ENCODE peak calls at places on chromosomes 1 and 21, in five cellular contexts. K is PC-9; H is foreskin fibroblast; U is cardiac fibroblast; Z is CD4-positive, alpha-beta T cell. D is an unnamed sample.

GRCh38 chr1:185788386-185788785 is 54.2 kb downstream of the HMCN1 start:
- DNase-seq in H (no peak), Z (no peak), K (no peak), U (no peak), D (no peak)

GRCh38 chr1:167516404-167517388 is 1.6 kb downstream of the CD247 start:
- DNase-seq in U (no peak), K (no peak), Z (peak), H (no peak), D (no peak)

GRCh38 chr1:59272507-59272906 is 24.4 kb upstream of the FGGY start:
- DNase-seq in Z (no peak), K (no peak), U (peak), H (peak), D (no peak)

GRCh38 chr1:53512807-53513755 is 53.9 kb downstream of the DMRTB1 start:
- DNase-seq in H (no peak), U (no peak), Z (no peak), K (no peak), D (no peak)

GRCh38 chr1:42748021-42748420 is 8.0 kb upstream of the CLDN19 start:
- DNase-seq in Z (no peak), U (no peak), K (no peak), H (no peak), D (no peak)

GRCh38 chr1:1315435-1315901 is 7.1 kb downstream of the PUSL1 start:
- DNase-seq in U (no peak), Z (no peak), H (no peak), K (no peak), D (no peak)

GRCh38 chr1:76198452-76198851 is 123.9 kb downstream of the ST6GALNAC3 start:
- DNase-seq in K (no peak), U (no peak), Z (no peak), H (no peak), D (no peak)

GRCh38 chr1:18895317-18895716 is 7.0 kb downstream of the ALDH4A1 start:
- DNase-seq in H (no peak), Z (no peak), K (no peak), U (no peak), D (no peak)

GRCh38 chr1:228210076-228210651 is 2.3 kb downstream of the OBSCN start:
- DNase-seq in U (no peak), K (peak), Z (no peak), H (no peak), D (no peak)

GRCh38 chr1:160284220-160284781 is 632 bp downstream of the PEX19 start:
- DNase-seq in H (peak), Z (no peak), K (peak), U (peak), D (no peak)

GRCh38 chr1:222106369-222106768 is 364.5 kb upstream of the DUSP10 start:
- DNase-seq in K (no peak), Z (no peak), H (no peak), U (no peak), D (no peak)

GRCh38 chr1:70204578-70204977 is 801 bp downstream of the LRRC40 start:
- DNase-seq in Z (no peak), K (no peak), H (peak), U (peak), D (no peak)

GRCh38 chr1:221869759-221870158 is 127.9 kb upstream of the DUSP10 start:
- DNase-seq in U (no peak), Z (no peak), K (no peak), H (peak), D (no peak)

GRCh38 chr1:228288536-228289238 is 80.8 kb downstream of the OBSCN start:
- DNase-seq in U (no peak), Z (no peak), H (no peak), K (no peak), D (no peak)

GRCh38 chr1:21896026-21896425 is 41.1 kb downstream of the HSPG2 start:
- DNase-seq in K (no peak), H (no peak), Z (no peak), U (no peak), D (no peak)

GRCh38 chr1:32393832-32394140 is 455 bp downstream of the BSDC1 start:
- DNase-seq in Z (peak), K (peak), U (no peak), H (no peak), D (no peak)

GRCh38 chr1:97270508-97271307 is 549.1 kb downstream of the PTBP2 start:
- DNase-seq in K (no peak), H (no peak), U (peak), Z (no peak), D (no peak)

GRCh38 chr1:157562515-157562914 is 10.2 kb upstream of the FCRL5 start:
- DNase-seq in Z (no peak), H (no peak), K (no peak), U (no peak), D (no peak)

GRCh38 chr1:27602510-27603319 is 1.2 kb downstream of the AHDC1 start:
- DNase-seq in H (peak), Z (peak), K (peak), U (peak), D (no peak)

GRCh38 chr1:233114159-233114558 is 163.7 kb downstream of the NTPCR start:
- DNase-seq in U (peak), Z (no peak), H (peak), K (no peak), D (no peak)

GRCh38 chr1:225880210-225880584 is 2.0 kb downstream of the TMEM63A start:
- DNase-seq in H (peak), U (no peak), K (no peak), Z (no peak), D (no peak)

GRCh38 chr1:104136621-104137020 is 386.9 kb downstream of the AMY1C start:
- DNase-seq in Z (no peak), H (no peak), U (no peak), K (no peak), D (no peak)

GRCh38 chr1:94081566-94082344 is 39.2 kb downstream of the ABCA4 start:
- DNase-seq in Z (no peak), U (peak), K (no peak), H (peak), D (no peak)

GRCh38 chr1:39157304-39157703 is 47.2 kb upstream of the MACF1 start:
- DNase-seq in Z (no peak), H (no peak), U (no peak), K (no peak), D (no peak)
- TF ChIP-seq CTCF in Z (no peak), H (no peak), U (no peak), K (no peak), D (no peak)

DNA sequence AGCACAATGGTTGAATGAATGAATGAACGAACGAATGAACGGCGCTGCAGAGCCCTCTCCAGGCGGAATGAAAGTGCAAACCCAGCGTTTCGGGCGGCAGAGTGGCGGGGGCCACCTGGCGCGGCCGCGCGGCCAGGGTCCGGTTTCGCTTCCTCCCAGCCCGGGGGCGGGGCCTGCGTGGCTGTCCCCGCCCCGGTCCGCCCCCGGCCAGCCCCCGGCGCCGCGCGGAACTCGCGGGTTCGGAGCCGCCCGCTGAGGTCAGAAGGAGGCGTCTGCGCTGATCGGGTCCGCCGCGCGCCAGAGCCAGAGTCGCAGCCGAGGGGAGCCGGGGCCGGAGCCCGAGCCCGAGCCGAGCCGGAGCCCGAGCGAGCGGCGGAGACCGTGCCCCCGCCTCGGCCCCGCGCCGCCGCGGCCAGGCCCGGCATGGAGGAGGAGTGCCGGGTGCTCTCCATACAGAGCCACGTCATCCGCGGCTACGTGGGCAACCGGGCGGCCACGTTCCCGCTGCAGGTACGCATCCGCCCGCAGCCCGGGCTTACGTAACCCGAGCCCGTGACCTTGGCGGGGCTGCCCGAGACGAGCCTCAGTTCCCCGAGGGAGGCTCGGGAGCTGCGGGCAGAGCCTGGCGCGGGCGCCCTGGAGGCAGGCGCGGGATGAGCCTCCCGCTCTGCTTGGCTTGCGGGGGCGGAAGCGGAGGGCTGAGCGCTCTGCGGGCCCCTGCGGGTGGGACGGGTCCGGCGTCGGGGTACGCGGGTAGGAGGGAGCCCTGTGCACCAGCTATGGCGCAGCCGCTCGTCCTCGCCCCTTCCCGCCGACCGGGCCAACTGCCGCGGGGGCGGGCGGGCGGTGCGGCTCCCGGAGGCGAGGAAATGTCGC is at the start of gene PDXK:
- DNase-seq in H (peak), Z (peak), K (peak), U (peak), D (no peak)
- TF ChIP-seq CTCF in H (no peak), Z (no peak), K (no peak), U (no peak), D (no peak)

DNA sequence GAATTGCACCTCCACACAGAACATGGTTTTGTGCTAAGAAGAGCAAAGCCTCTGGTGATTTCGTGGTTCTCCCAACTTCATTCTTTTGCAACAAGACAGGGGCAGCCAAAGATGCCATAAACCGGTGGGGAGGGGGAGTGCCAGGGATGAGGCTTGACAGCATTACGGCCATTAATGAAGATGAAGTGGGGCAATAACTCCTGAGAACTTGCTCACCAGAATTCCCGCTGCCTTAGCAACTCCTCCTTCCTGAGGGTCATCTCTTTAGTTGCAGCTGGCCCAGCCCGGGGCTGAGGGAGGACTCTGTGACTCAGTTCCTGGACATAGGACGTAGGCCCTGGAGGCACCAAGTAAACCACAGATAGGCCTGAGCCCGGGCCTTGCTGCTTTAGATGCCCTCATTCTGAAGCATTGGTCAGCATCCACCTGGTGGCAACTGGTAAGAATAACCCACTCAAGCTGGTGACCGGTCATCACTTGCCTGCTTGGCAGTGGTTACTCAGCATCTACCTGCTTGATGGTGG is 330.2 kb downstream of the RRAGC start:
- DNase-seq in Z (no peak), K (no peak), U (no peak), H (no peak), D (no peak)
- TF ChIP-seq CTCF in Z (no peak), K (no peak), U (no peak), H (no peak), D (no peak)

GRCh38 chr1:182389619-182390047 is 2.0 kb downstream of the GLUL start:
- DNase-seq in K (no peak), H (no peak), Z (no peak), U (no peak), D (no peak)

GRCh38 chr1:182394055-182394775 is 2.6 kb upstream of the GLUL start:
- DNase-seq in Z (no peak), U (peak), H (no peak), K (no peak), D (no peak)

GRCh38 chr1:182391028-182391361 is 595 bp downstream of the GLUL start:
- DNase-seq in H (no peak), K (no peak), U (no peak), Z (no peak), D (no peak)

GRCh38 chr1:182391362-182392044 is at the start of gene GLUL:
- DNase-seq in K (peak), H (peak), U (peak), Z (peak), D (no peak)

DNA sequence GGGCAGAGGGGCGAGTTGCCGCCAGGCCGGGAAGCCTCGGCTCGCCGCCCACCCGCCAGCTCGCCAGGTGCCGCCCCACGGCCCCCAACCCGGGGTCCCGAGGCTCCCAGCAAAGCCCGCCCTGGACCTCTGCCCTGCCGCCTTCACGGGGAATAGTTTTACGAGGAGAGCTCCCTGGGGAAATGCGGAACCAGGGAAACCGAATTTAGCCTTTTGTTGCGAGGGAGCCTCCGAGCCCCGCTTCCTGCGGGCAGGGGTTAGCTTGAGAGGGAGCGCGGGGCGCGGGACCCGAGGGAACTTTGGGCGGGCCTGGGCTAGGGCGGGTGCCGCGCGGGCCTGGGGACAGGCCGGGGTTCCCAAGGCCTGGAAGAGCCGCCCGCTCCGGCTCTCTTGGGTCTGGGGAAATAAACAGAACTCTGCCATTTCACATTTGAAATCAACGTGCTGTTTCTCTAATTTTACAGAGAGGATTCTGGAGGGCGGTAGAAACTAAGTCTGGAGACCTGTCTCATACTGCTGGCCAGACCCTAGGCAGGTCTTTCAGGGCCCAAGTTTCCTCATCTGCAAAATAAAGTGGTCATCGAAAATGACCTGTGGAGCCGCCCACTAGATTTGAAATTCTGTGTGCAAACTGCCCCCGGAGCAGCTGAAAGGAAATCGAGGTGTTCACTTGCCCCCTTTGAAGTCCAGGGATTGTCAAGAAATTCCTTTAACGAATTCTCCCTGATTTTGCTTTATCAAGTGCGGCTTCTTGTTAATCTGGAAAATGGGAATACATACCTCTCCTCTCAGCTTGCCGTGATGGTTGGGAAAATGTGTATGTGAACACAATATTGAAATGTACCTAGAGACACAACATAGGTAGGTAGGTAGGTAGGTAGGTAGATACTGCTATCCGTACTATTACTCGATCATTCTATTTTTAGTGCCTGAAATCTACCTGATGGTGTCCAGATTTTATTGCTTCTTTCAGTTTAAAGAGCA is 747 bp upstream of the GLUL start:
- DNase-seq in U (peak), Z (peak), H (peak), K (no peak), D (no peak)
- TF ChIP-seq CTCF in U (no peak), Z (no peak), H (no peak), K (no peak), D (no peak)

GRCh38 chr1:171485375-171486047 is at the start of gene PRRC2C:
- DNase-seq in K (peak), Z (peak), H (peak), U (peak), D (peak)
- TF ChIP-seq CTCF in K (peak), Z (peak), H (peak), U (peak), D (peak)

GRCh38 chr1:248152056-248152827 is 7.3 kb downstream of the OR2M5 start:
- DNase-seq in Z (no peak), U (no peak), H (no peak), K (no peak), D (no peak)
- TF ChIP-seq CTCF in Z (no peak), U (no peak), H (no peak), K (no peak), D (no peak)

DNA sequence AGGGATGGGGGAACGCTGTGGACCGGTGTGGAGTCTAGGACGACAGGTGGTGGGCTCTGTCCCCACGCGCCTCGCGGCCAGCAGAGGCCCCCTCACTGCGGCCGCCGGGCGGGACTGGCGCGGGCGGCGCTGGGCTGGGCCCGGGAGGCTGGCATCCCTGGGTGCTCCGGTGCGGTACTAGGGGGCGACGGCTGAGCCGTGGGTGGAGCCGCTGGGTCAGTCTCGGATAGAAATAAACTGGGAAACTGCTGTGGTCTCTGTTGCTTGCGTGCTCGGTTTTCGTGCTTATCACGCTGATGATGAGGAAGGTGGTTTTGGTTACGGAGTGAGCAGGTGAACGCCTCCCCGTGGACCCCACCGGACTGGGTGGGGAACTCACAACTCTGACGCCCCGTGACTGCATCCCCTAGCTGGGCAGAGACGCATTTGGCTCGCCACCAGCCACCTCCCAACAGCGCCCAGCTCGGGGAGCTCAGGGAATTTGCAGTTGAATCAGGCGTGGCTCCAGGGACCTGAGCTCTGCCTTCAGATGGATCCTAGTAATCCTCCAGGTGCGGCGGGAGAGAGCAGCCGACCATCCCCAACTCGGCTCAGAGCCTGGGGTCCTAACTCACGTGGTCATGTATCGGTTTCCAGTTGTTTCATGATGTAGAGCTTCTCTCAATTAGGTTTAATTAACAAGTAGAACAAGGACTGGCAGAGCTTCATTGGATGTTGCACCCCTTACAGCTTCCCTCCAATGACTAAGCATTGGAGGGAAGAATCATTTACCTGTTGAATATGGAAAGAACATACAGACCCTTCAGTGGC is 32.1 kb downstream of the HSD17B7 start:
- DNase-seq in Z (no peak), K (peak), U (peak), H (peak), D (no peak)
- TF ChIP-seq CTCF in Z (no peak), K (no peak), U (peak), H (no peak), D (no peak)

DNA sequence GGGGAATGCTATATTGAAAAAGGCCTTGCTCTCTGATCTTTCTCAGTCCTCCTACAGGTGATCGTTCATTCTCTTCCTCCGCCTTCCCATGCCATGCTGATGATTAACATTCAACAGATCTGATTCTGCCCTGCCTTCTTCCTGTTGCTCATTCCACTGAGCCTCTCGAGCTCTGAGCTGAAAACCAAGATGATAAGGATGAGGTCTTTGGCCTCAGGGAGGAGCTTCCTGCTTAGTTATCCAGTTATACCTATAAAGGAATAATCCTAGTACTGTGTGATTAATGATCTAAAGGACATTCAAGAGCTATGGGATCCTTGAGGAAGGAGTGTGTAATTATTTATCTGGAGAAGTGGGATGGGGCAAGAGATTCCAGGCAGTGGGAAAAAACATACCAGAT is 25.2 kb upstream of the MAP3K7CL start:
- DNase-seq in K (no peak), H (peak), Z (no peak), U (peak), D (no peak)
- TF ChIP-seq CTCF in K (no peak), H (no peak), Z (no peak), U (no peak), D (no peak)

D was measured in Panc1.